ENCODE peak calls at places on chromosomes 7 and 10, in six cellular contexts. I is neuronal stem cell, H is stomach, L is breast epithelium, J is OCI-LY7, C is MM.1S. B is an unnamed sample.

GRCh38 chr7:89507034-89507433 is 647.2 kb upstream of the STEAP1 start:
- DNase-seq in J (no peak), H (no peak), L (no peak), I (no peak), C (no peak), B (no peak)

GRCh38 chr10:121077331-121077730 is 226.2 kb downstream of the WDR11 start:
- DNase-seq in I (no peak), L (peak; percentile 62), J (no peak), C (no peak), H (no peak), B (peak; percentile 56)

GRCh38 chr10:12631216-12631615 is 281.9 kb downstream of the CAMK1D start:
- DNase-seq in J (no peak), L (no peak), H (no peak), I (no peak), C (no peak), B (no peak)

GRCh38 chr10:62056660-62057059 is 155.2 kb downstream of the ARID5B start:
- DNase-seq in I (no peak), J (no peak), C (no peak), L (no peak), H (no peak), B (no peak)

GRCh38 chr7:111827863-111828504 is 265.7 kb upstream of the IMMP2L start:
- DNase-seq in L (no peak), H (no peak), C (no peak), I (no peak), J (no peak), B (no peak)

GRCh38 chr10:78903351-78903940 is 165.3 kb upstream of the ZMIZ1 start:
- DNase-seq in J (no peak), I (no peak), H (peak; percentile 11), L (no peak), C (no peak), B (no peak)

GRCh38 chr7:54112568-54112967 is 429.6 kb upstream of the VSTM2A start:
- DNase-seq in L (no peak), C (no peak), I (no peak), J (no peak), H (no peak), B (no peak)

GRCh38 chr10:67005981-67006380 is 80.1 kb downstream of the LRRTM3 start:
- DNase-seq in L (no peak), H (no peak), I (no peak), C (peak; percentile 60), J (no peak), B (no peak)

GRCh38 chr7:148144827-148145226 is 445.7 kb upstream of the C7orf33 start:
- DNase-seq in I (no peak), L (no peak), H (no peak), C (no peak), J (no peak), B (no peak)

GRCh38 chr7:148607151-148607661 is 16.6 kb downstream of the C7orf33 start:
- DNase-seq in I (no peak), C (no peak), L (no peak), J (no peak), H (no peak), B (no peak)

GRCh38 chr7:119256001-119256400 is 1017.0 kb upstream of the KCND2 start:
- DNase-seq in C (no peak), L (no peak), J (no peak), I (no peak), H (no peak), B (no peak)

GRCh38 chr10:73773152-73773879 is 8.5 kb upstream of the CHCHD1 start:
- DNase-seq in I (no peak), C (no peak), J (peak; percentile 34), H (no peak), L (no peak), B (no peak)

GRCh38 chr10:48895198-48895720 is 44.4 kb downstream of the LRRC18 start:
- DNase-seq in H (no peak), C (no peak), I (no peak), L (no peak), J (no peak), B (no peak)

GRCh38 chr7:129828989-129829676 is 123.6 kb downstream of the UBE2H start:
- DNase-seq in J (no peak), C (no peak), H (no peak), I (no peak), L (no peak), B (no peak)

GRCh38 chr7:76377186-76377918 is 18.6 kb upstream of the YWHAG start:
- DNase-seq in C (no peak), I (no peak), J (no peak), H (no peak), L (no peak), B (no peak)

GRCh38 chr10:62005687-62006086 is 104.2 kb downstream of the ARID5B start:
- DNase-seq in I (no peak), J (no peak), C (no peak), L (no peak), H (no peak), B (no peak)

GRCh38 chr10:107994621-107995274 is 830.2 kb upstream of the SORCS1 start:
- DNase-seq in L (no peak), C (no peak), J (no peak), H (no peak), I (no peak), B (no peak)

GRCh38 chr10:24207781-24208611 is 942 bp upstream of the KIAA1217 start:
- DNase-seq in C (no peak), H (peak; percentile 36), J (no peak), L (peak; percentile 84), I (peak; percentile 48), B (no peak)

GRCh38 chr10:123140164-123140982 is 4.6 kb downstream of the HMX3 start:
- DNase-seq in I (no peak), C (no peak), J (no peak), H (no peak), L (no peak), B (no peak)

GRCh38 chr10:74238031-74238431 is 87.0 kb downstream of the ADK start:
- DNase-seq in J (no peak), I (no peak), H (peak; percentile 45), L (no peak), C (no peak), B (no peak)

GRCh38 chr10:7672366-7673134 is 5.8 kb upstream of the ITIH5 start:
- DNase-seq in L (no peak), J (no peak), I (no peak), H (peak; percentile 51), C (no peak), B (no peak)

GRCh38 chr7:22559829-22560489 is 60.0 kb upstream of the STEAP1B start:
- DNase-seq in C (peak; percentile 84), J (peak; percentile 84), I (peak; percentile 47), H (peak; percentile 63), L (peak; percentile 55), B (peak; percentile 66)

GRCh38 chr7:45702751-45703150 is 128.6 kb downstream of the ADCY1 start:
- DNase-seq in H (peak; percentile 19), I (no peak), C (no peak), L (peak; percentile 5), J (no peak), B (no peak)

GRCh38 chr7:13538669-13539068 is 450.8 kb downstream of the ETV1 start:
- DNase-seq in J (no peak), I (no peak), H (no peak), L (no peak), C (no peak), B (no peak)

GRCh38 chr7:32379486-32380115 is 110.6 kb downstream of the LSM5 start:
- DNase-seq in L (no peak), H (no peak), I (no peak), J (no peak), C (no peak), B (no peak)

GRCh38 chr10:69359089-69360025 is 57.4 kb downstream of the TACR2 start:
- DNase-seq in L (no peak), H (no peak), J (no peak), I (no peak), C (no peak), B (no peak)

GRCh38 chr7:6577369-6578113 is at the start of gene ZDHHC4:
- DNase-seq in J (peak; percentile 95), C (peak; percentile 93), I (peak; percentile 60), H (peak; percentile 89), L (peak; percentile 53), B (peak; percentile 94)

GRCh38 chr10:35925511-35925910 is 283.4 kb upstream of the FZD8 start:
- DNase-seq in L (no peak), J (no peak), I (no peak), C (no peak), H (no peak), B (no peak)

DNA sequence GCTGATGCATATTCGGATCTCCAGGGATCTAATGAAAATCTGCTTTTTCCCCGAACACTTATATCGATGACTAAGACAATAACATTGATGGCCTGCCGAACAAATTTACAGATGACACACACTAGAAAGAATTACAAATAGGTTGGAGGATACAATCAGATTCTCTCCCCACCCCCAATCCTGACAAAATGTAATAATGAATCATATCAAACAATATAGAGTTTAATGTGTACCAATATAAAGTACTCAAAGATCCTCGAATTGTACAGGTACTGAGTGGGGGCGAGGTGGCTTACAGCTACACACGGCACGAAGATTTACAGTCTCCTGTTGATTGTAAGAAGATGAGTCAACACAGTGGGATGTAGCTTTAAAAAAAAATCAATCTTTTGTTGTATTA is 182.7 kb upstream of the MKLN1 start:
- DNase-seq in I (no peak), H (no peak), L (no peak), C (no peak), J (no peak), B (no peak)
- H3K27ac ChIP-seq in I (no peak overlapping the region), H (no peak overlapping the region), L (no peak overlapping the region), C (no peak overlapping the region), J (no peak overlapping the region), B (no peak overlapping the region)

GRCh38 chr10:43821103-43821502 is 172.4 kb upstream of the ZNF32 start:
- DNase-seq in H (no peak), I (no peak), J (no peak), C (no peak), L (no peak), B (no peak)
- H3K4me1 ChIP-seq in H (peaks cover 10% of the 10 kb centered on the region), I (no peaks in the 10 kb centered on the region), J (peaks cover 10% of the 10 kb centered on the region), C (peaks cover 14% of the 10 kb centered on the region), L (no peaks in the 10 kb centered on the region), B (peaks cover 8% of the 10 kb centered on the region)

GRCh38 chr7:44392618-44393010 is 67.2 kb upstream of the CAMK2B start:
- DNase-seq in H (no peak), I (no peak), L (no peak), C (no peak), J (no peak), B (no peak)
- H3K36me3 ChIP-seq in H (peaks cover 84% of the 10 kb centered on the region), I (peaks cover 34% of the 10 kb centered on the region), L (peaks cover 16% of the 10 kb centered on the region), C (no peaks in the 10 kb centered on the region), J (peaks cover 44% of the 10 kb centered on the region), B (peaks cover 77% of the 10 kb centered on the region)

GRCh38 chr7:30989008-30989823 is 25.5 kb downstream of the GHRHR start:
- DNase-seq in H (no peak), J (no peak), L (no peak), I (no peak), C (no peak), B (no peak)
- H3K27ac ChIP-seq in H (no peak overlapping the region), J (no peak overlapping the region), L (no peak overlapping the region), I (no peak overlapping the region), C (no peak overlapping the region), B (no peak overlapping the region)

B was measured in lower lobe of right lung.